ENCODE peak calls at places on chromosomes 16 and 17, in seven cellular contexts. Q is heart left ventricle, D is fibroblast of lung, G is psoas muscle, H is GM12865, S is lower lobe of right lung, A is activated B cell treated with CpG ODN at 0.5 μM for 24 hours. L is an unnamed sample.
A peak's percentile ranks its signal among the peaks of the same experiment; 100 is the strongest.

GRCh38 chr16:80936410-80936809 is 70.3 kb downstream of the CMC2 start:
- DNase-seq in Q (no peak), D (no peak), G (no peak), H (no peak), S (no peak), A (no peak), L (no peak)

GRCh38 chr16:85275533-85276249 is 163.4 kb upstream of the CIBAR2 start:
- DNase-seq in Q (peak; percentile 85), D (peak; percentile 51), G (peak; percentile 76), H (peak; percentile 59), S (peak; percentile 71), A (peak; percentile 59), L (peak; percentile 60)

GRCh38 chr17:44102845-44103622 is 20.4 kb downstream of the HDAC5 start:
- DNase-seq in Q (no peak), D (no peak), G (no peak), H (no peak), S (no peak), A (no peak), L (no peak)

GRCh38 chr17:62882878-62883277 is 74.8 kb upstream of the MARCHF10 start:
- DNase-seq in Q (no peak), D (peak; percentile 37), G (no peak), H (no peak), S (no peak), A (no peak), L (no peak)

GRCh38 chr17:61411944-61412859 is 12.6 kb downstream of the TBX2 start:
- DNase-seq in Q (peak; percentile 93), D (peak; percentile 90), G (peak; percentile 84), H (peak; percentile 57), S (peak; percentile 87), A (peak; percentile 84), L (peak; percentile 96)

GRCh38 chr17:6823011-6823442 is 8.5 kb downstream of the TEKT1 start:
- DNase-seq in Q (no peak), D (peak; percentile 12), G (no peak), H (no peak), S (no peak), A (no peak), L (no peak)

GRCh38 chr17:78112508-78113471 is 15.8 kb downstream of the TMC6 start:
- DNase-seq in Q (peak; percentile 92), D (peak; percentile 34), G (peak; percentile 78), H (peak; percentile 83), S (peak; percentile 86), A (peak; percentile 89), L (peak; percentile 87)

GRCh38 chr16:71528257-71528656 is 2.0 kb downstream of the CHST4 start:
- DNase-seq in Q (no peak), D (no peak), G (no peak), H (no peak), S (no peak), A (no peak), L (no peak)

DNA sequence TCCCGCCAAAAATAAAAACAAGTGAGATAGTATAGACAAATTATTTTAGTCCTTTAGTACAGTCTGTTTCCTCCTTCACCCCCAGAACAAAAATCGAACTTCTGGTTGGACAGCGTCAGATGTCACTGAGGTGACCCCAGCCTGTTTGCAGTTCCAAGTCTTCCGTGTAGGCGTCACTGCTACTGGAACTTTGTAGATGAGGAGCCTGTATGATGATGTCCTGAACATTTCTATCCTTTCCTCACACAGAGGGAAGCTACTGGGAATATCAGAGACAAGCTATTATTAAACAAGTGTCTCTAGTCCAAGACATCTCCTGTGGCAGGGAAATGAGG is 924 bp upstream of the VEZF1 start:
- DNase-seq in Q (no peak), D (peak; percentile 54), G (no peak), H (no peak), S (no peak), A (no peak), L (no peak)
- TF ChIP-seq CTCF in Q (no peak), D (no peak), G (no peak), H (no peak), S (no peak), A (no peak), L (no peak)

GRCh38 chr17:2146132-2146871 is 91.4 kb downstream of the HIC1 start:
- DNase-seq in Q (no peak), D (no peak), G (no peak), H (no peak), S (peak; percentile 65), A (no peak), L (no peak)

GRCh38 chr17:2151634-2152033 is 96.7 kb downstream of the HIC1 start:
- DNase-seq in Q (no peak), D (no peak), G (no peak), H (no peak), S (no peak), A (no peak), L (no peak)

GRCh38 chr17:2149934-2150333 is 95.0 kb downstream of the HIC1 start:
- DNase-seq in Q (no peak), D (no peak), G (no peak), H (no peak), S (no peak), A (no peak), L (no peak)

GRCh38 chr17:2155482-2156051 is 100.7 kb downstream of the HIC1 start:
- DNase-seq in Q (no peak), D (no peak), G (no peak), H (no peak), S (no peak), A (no peak), L (no peak)

GRCh38 chr17:2150871-2151270 is 96.0 kb downstream of the HIC1 start:
- DNase-seq in Q (no peak), D (no peak), G (no peak), H (no peak), S (no peak), A (no peak), L (no peak)
- TF ChIP-seq CTCF in Q (no peak), D (no peak), G (no peak), H (no peak), S (no peak), A (no peak), L (no peak)

GRCh38 chr17:4258867-4259266 is 4.9 kb downstream of the ANKFY1 start:
- DNase-seq in Q (no peak), D (no peak), G (no peak), H (no peak), S (no peak), A (no peak), L (no peak)

GRCh38 chr17:4266550-4266949 is 2.8 kb upstream of the ANKFY1 start:
- DNase-seq in Q (no peak), D (no peak), G (no peak), H (no peak), S (no peak), A (no peak), L (no peak)

GRCh38 chr17:4261452-4261851 is 2.3 kb downstream of the ANKFY1 start:
- DNase-seq in Q (no peak), D (no peak), G (no peak), H (no peak), S (no peak), A (no peak), L (no peak)

GRCh38 chr17:4267402-4267801 is 3.6 kb upstream of the ANKFY1 start:
- DNase-seq in Q (no peak), D (no peak), G (no peak), H (no peak), S (no peak), A (no peak), L (no peak)

DNA sequence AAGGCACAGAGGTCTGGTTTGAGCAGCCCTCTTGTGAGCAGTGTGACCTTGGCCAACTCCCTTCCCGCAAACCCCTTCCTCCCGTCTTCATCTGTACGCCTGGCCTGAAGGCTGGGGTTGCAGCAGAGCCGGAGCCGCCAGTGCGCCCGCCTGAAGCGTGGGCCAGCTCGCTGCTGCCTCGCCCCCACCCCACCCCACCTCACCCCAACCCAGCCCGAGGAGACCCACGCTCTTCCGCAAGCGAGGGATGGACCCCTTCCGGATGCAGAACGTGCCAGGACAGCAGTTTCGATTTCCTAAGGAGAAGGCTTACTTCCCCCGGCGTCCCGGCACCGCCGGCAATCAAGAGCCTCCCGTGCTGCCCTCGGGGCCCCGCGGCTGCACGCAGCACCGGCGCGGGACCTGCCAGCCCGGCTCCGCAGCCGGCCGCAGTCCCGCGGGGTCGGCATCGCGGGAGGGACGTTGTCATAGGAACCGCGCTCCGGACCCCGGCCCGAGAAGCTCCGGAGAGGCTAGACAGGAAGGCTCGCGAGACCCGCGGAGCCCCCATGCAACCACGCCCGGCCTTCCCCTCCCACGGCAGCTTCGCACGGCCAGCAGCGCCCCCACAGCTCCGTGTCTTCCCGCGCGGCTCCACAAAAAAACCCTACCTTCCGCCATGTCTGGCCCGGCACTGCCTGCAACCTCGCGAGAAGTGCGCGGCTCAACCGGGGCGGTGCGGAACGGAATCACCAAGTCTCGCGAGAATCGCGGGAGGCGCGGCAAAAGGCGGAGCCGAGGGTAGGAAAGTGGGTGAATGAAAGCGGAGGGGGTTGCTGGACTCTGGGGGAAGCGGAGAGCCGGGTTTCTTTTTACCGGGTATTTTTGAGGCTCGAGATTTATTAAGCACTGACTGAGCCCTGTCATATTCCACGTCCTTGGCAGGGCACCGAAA is at the start of gene ANKFY1:
- DNase-seq in Q (peak; percentile 99), D (peak; percentile 93), G (peak; percentile 97), H (peak; percentile 97), S (peak; percentile 97), A (peak; percentile 98), L (peak; percentile 97)
- TF ChIP-seq CTCF in Q (no peak), D (no peak), G (peak; percentile 8), H (no peak), S (peak; percentile 26), A (no peak), L (no peak)

GRCh38 chr16:67170948-67171649 is 761 bp downstream of the NOL3 start:
- DNase-seq in Q (no peak), D (peak; percentile 46), G (no peak), H (no peak), S (no peak), A (no peak), L (no peak)

GRCh38 chr16:67174706-67175231 is 4.4 kb downstream of the NOL3 start:
- DNase-seq in Q (no peak), D (no peak), G (no peak), H (no peak), S (no peak), A (no peak), L (no peak)

GRCh38 chr16:67176662-67177061 is 6.3 kb downstream of the NOL3 start:
- DNase-seq in Q (no peak), D (peak; percentile 23), G (no peak), H (no peak), S (no peak), A (no peak), L (no peak)

GRCh38 chr16:67173323-67173722 is 3.0 kb downstream of the NOL3 start:
- DNase-seq in Q (no peak), D (no peak), G (no peak), H (no peak), S (no peak), A (no peak), L (no peak)

DNA sequence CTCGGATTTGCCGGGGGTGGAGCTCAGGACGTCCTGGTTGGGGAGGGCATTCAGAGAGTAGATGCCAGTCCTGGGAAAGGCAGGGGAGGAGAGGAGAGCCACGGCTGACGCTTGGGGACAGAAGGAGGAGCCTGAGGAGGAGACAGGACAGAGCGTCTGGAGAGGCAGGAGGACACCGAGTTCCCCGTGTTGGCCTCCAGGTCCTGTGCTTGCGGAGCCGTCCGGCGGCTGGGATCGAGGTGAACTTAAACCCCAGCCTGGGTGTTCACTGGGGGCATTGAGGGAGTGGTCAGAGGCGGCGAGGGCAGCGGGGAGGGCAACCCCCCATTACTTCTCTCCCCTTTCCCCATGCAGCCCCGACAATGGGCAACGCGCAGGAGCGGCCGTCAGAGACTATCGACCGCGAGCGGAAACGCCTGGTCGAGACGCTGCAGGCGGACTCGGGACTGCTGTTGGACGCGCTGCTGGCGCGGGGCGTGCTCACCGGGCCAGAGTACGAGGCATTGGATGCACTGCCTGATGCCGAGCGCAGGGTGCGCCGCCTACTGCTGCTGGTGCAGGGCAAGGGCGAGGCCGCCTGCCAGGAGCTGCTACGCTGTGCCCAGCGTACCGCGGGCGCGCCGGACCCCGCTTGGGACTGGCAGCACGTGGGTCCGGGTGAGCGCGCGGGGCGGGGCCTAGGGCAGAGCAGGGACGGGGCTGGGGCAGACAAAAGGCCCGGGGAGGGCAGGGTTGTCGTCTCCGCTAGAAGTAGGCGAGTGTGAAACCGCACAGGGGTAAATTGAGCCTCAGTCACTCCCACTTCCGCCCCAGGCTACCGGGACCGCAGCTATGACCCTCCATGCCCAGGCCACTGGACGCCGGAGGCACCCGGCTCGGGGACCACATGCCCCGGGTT is 3.7 kb downstream of the NOL3 start:
- DNase-seq in Q (peak; percentile 93), D (peak; percentile 82), G (peak; percentile 91), H (peak; percentile 73), S (peak; percentile 93), A (peak; percentile 56), L (no peak)
- TF ChIP-seq CTCF in Q (peak; percentile 15), D (peak; percentile 10), G (peak; percentile 12), H (peak; percentile 18), S (peak; percentile 44), A (no peak), L (no peak)